ENCODE peak calls at places on chromosomes 7 and 10, in seven cellular contexts. R, N, G, S, V, C and A are unnamed samples.

GRCh38 chr10:14681305-14681704 is 93.4 kb downstream of the FAM107B start:
- DNase-seq in R (no peak), N (no peak), G (no peak), S (no peak), V (peak; percentile 20), C (no peak), A (no peak)

GRCh38 chr10:57696641-57697040 is 571.1 kb downstream of the IPMK start:
- DNase-seq in R (no peak), N (peak; percentile 87), G (no peak), S (peak; percentile 67), V (peak; percentile 10), C (peak; percentile 13), A (no peak)

GRCh38 chr7:44548893-44549292 is 7.8 kb upstream of the NPC1L1 start:
- DNase-seq in R (no peak), N (no peak), G (no peak), S (peak; percentile 64), V (no peak), C (no peak), A (no peak)

GRCh38 chr7:105678811-105679495 is 97.7 kb upstream of the EFCAB10 start:
- DNase-seq in R (peak; percentile 90), N (no peak), G (peak; percentile 82), S (no peak), V (no peak), C (no peak), A (no peak)

GRCh38 chr7:3134715-3135114 is 91.0 kb upstream of the CARD11 start:
- DNase-seq in R (no peak), N (no peak), G (no peak), S (no peak), V (no peak), C (no peak), A (no peak)

GRCh38 chr7:74165867-74166593 is 8.1 kb upstream of the EIF4H start:
- DNase-seq in R (no peak), N (no peak), G (no peak), S (peak; percentile 52), V (no peak), C (no peak), A (no peak)

GRCh38 chr7:118259115-118259514 is 34.6 kb downstream of the ANKRD7 start:
- DNase-seq in R (no peak), N (no peak), G (no peak), S (no peak), V (no peak), C (no peak), A (no peak)

GRCh38 chr7:39428221-39428620 is 138.0 kb upstream of the YAE1 start:
- DNase-seq in R (no peak), N (peak; percentile 52), G (no peak), S (no peak), V (no peak), C (peak; percentile 24), A (no peak)

GRCh38 chr7:48144291-48144768 is 26.9 kb upstream of the ABCA13 start:
- DNase-seq in R (no peak), N (no peak), G (no peak), S (peak; percentile 92), V (peak; percentile 95), C (peak; percentile 48), A (no peak)

GRCh38 chr10:114575417-114576131 is 82.5 kb downstream of the ABLIM1 start:
- DNase-seq in R (no peak), N (no peak), G (no peak), S (no peak), V (no peak), C (no peak), A (no peak)

GRCh38 chr10:119807960-119808697 is 64.5 kb downstream of the MCMBP start:
- DNase-seq in R (no peak), N (peak; percentile 54), G (no peak), S (no peak), V (no peak), C (no peak), A (no peak)

GRCh38 chr10:102652170-102652926 is 8.1 kb downstream of the TRIM8 start:
- DNase-seq in R (no peak), N (no peak), G (no peak), S (no peak), V (no peak), C (no peak), A (peak; percentile 20)

GRCh38 chr10:68562666-68563522 is 2.8 kb downstream of the TET1 start:
- DNase-seq in R (no peak), N (no peak), G (no peak), S (no peak), V (no peak), C (no peak), A (no peak)

GRCh38 chr7:128021361-128021760 is 9.9 kb downstream of the LRRC4 start:
- DNase-seq in R (no peak), N (no peak), G (no peak), S (peak; percentile 97), V (no peak), C (peak; percentile 25), A (no peak)

GRCh38 chr10:123156091-123156490 is 1.9 kb downstream of the BUB3 start:
- DNase-seq in R (no peak), N (peak; percentile 10), G (no peak), S (no peak), V (no peak), C (no peak), A (no peak)

GRCh38 chr7:144670251-144670650 is 165.6 kb downstream of the TPK1 start:
- DNase-seq in R (no peak), N (no peak), G (no peak), S (peak; percentile 36), V (no peak), C (no peak), A (no peak)

GRCh38 chr10:89301231-89301630 is 615 bp upstream of the IFIT2 start:
- DNase-seq in R (no peak), N (no peak), G (peak; percentile 58), S (no peak), V (no peak), C (no peak), A (no peak)

GRCh38 chr7:30559566-30559965 is 35.1 kb upstream of the GARS1 start:
- DNase-seq in R (no peak), N (no peak), G (no peak), S (no peak), V (no peak), C (no peak), A (no peak)

GRCh38 chr7:140358771-140359095 is 39.6 kb downstream of the SLC37A3 start:
- DNase-seq in R (no peak), N (no peak), G (peak; percentile 51), S (peak; percentile 12), V (no peak), C (no peak), A (no peak)

GRCh38 chr7:91291902-91292301 is 27.7 kb downstream of the FZD1 start:
- DNase-seq in R (no peak), N (no peak), G (no peak), S (no peak), V (no peak), C (no peak), A (no peak)

GRCh38 chr7:82348251-82348650 is 95.3 kb downstream of the CACNA2D1 start:
- DNase-seq in R (no peak), N (no peak), G (no peak), S (no peak), V (no peak), C (no peak), A (no peak)

GRCh38 chr10:2978111-2978510 is 89.2 kb upstream of the PFKP start:
- DNase-seq in R (no peak), N (peak; percentile 52), G (no peak), S (peak; percentile 35), V (peak; percentile 56), C (no peak), A (no peak)
- TF ChIP-seq CTCF in R (no peak), N (peak; percentile 71), G (no peak), S (peak; percentile 59), V (peak; percentile 69), C (no peak), A (peak; percentile 92)

GRCh38 chr10:80104066-80104926 is 25.8 kb downstream of the TMEM254 start:
- DNase-seq in R (no peak), N (peak; percentile 43), G (no peak), S (peak; percentile 56), V (peak; percentile 16), C (no peak), A (no peak)
- TF ChIP-seq CTCF in R (no peak), N (no peak), G (no peak), S (no peak), V (no peak), C (no peak), A (no peak)

DNA sequence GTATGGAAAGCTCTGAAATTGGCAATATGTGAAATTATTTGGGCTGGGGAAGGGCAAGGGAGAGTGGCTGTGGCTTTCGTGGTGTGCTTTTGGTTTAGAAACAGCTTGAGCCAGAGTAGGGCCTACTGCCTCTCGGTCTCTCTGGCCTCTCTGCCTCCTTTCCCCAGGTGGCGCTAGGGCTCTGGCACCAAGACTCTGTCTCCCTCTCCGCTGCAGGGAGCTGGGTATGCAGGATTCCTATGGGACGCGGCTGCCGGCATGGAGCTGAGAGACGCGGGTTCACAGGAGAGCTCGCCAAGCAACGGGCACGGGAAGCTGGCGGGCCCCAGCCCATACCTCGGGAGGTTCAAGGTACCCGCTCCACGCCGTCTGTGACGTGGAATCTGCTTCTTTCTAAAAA is 105.2 kb upstream of the ANLN start:
- DNase-seq in R (peak; percentile 62), N (no peak), G (no peak), S (no peak), V (no peak), C (no peak), A (no peak)
- TF ChIP-seq CTCF in R (no peak), N (no peak), G (no peak), S (no peak), V (peak; percentile 16), C (no peak), A (no peak)

GRCh38 chr10:26860026-26860541 is 674 bp downstream of the ABI1 start:
- DNase-seq in R (peak; percentile 81), N (peak; percentile 31), G (peak; percentile 80), S (peak; percentile 67), V (peak; percentile 30), C (peak; percentile 67), A (peak; percentile 87)

GRCh38 chr10:26858707-26859034 is 2.1 kb downstream of the ABI1 start:
- DNase-seq in R (no peak), N (no peak), G (no peak), S (no peak), V (no peak), C (no peak), A (no peak)

GRCh38 chr10:26861326-26861998 is 704 bp upstream of the ABI1 start:
- DNase-seq in R (no peak), N (no peak), G (no peak), S (no peak), V (no peak), C (no peak), A (no peak)

GRCh38 chr10:26859241-26860025 is 1.3 kb downstream of the ABI1 start:
- DNase-seq in R (no peak), N (no peak), G (no peak), S (no peak), V (peak; percentile 22), C (no peak), A (no peak)

DNA sequence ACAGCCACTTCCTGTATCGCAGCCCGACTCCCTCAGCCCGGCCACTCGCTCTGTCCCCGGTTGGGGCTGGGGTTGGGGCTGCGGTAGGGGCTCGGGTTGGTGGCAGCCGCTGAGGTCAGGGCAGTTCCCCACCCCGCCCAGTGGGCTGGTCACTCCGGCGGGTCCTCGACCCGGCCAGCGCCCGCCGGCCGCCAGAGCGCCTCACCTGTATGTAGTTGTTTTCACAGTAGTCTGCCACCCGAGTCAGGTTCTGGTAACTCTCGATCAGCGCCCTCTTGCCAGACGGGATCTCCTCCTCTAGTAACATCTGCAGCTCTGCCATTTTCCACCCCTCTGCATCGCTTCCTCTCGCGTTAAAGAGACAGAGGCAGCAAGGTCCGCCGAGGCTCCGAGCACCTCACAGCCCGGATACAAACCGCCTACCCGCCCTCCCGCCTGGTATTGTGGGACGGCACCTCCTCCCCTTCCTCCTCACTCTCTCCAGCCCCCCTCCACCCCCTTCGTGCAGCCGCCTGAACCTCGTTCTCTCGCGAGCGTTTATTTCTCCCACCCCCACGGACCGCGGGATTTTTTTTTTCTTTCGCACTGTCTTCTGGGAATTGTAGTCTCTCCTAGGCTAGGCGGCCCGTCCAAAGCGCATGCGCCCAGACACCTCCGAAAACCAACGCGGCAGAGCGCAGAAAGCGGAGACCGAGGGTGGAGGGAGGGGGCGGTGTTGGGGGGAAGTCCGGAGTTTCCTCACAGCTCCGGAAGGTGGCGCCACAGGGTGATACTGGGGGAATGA is at the start of gene ABI1:
- DNase-seq in R (peak; percentile 99), N (peak; percentile 95), G (peak; percentile 98), S (peak; percentile 89), V (peak; percentile 98), C (peak; percentile 97), A (peak; percentile 96)
- TF ChIP-seq CTCF in R (peak; percentile 58), N (peak; percentile 67), G (no peak), S (no peak), V (peak; percentile 66), C (no peak), A (no peak)